ENCODE peak calls at places on chromosomes 2 and 18, in seven cellular contexts. One of them, this sample, is unnamed. For H3K9me3, the result is how much of the 10 kb centered on the place peaks cover.

GRCh38 chr2:165794520-165794882 is 454 bp upstream of the GALNT3 start:
- DNase-seq in esophagus muscularis mucosa: no peak
- DNase-seq in WERI-Rb-1: no peak
- DNase-seq in heart left ventricle: peak
- DNase-seq in gastrocnemius medialis: no peak
- DNase-seq in lower lobe of right lung: peak
- DNase-seq in PC-3: peak
- DNase-seq in this sample: no peak

GRCh38 chr18:48640566-48641270 is 101.9 kb downstream of the CTIF start:
- DNase-seq in esophagus muscularis mucosa: no peak
- DNase-seq in WERI-Rb-1: no peak
- DNase-seq in heart left ventricle: no peak
- DNase-seq in gastrocnemius medialis: no peak
- DNase-seq in lower lobe of right lung: no peak
- DNase-seq in PC-3: no peak
- DNase-seq in this sample: no peak

GRCh38 chr2:16405551-16405950 is 260.1 kb downstream of the CYRIA start:
- DNase-seq in esophagus muscularis mucosa: no peak
- DNase-seq in WERI-Rb-1: no peak
- DNase-seq in heart left ventricle: no peak
- DNase-seq in gastrocnemius medialis: no peak
- DNase-seq in lower lobe of right lung: no peak
- DNase-seq in PC-3: no peak
- DNase-seq in this sample: no peak

GRCh38 chr18:9608298-9608697 is 6.1 kb downstream of the PPP4R1 start:
- DNase-seq in esophagus muscularis mucosa: no peak
- DNase-seq in WERI-Rb-1: no peak
- DNase-seq in heart left ventricle: no peak
- DNase-seq in gastrocnemius medialis: no peak
- DNase-seq in lower lobe of right lung: no peak
- DNase-seq in PC-3: no peak
- DNase-seq in this sample: no peak

GRCh38 chr2:215717627-215718412 is 282.0 kb upstream of the FN1 start:
- DNase-seq in esophagus muscularis mucosa: no peak
- DNase-seq in WERI-Rb-1: no peak
- DNase-seq in heart left ventricle: no peak
- DNase-seq in gastrocnemius medialis: no peak
- DNase-seq in lower lobe of right lung: no peak
- DNase-seq in PC-3: no peak
- DNase-seq in this sample: no peak

GRCh38 chr2:188596054-188596453 is 304.4 kb downstream of the GULP1 start:
- DNase-seq in esophagus muscularis mucosa: no peak
- DNase-seq in WERI-Rb-1: no peak
- DNase-seq in heart left ventricle: no peak
- DNase-seq in gastrocnemius medialis: no peak
- DNase-seq in lower lobe of right lung: no peak
- DNase-seq in PC-3: peak
- DNase-seq in this sample: no peak

GRCh38 chr2:179569834-179570233 is 291.6 kb downstream of the ZNF385B start:
- DNase-seq in esophagus muscularis mucosa: no peak
- DNase-seq in WERI-Rb-1: no peak
- DNase-seq in heart left ventricle: no peak
- DNase-seq in gastrocnemius medialis: peak
- DNase-seq in lower lobe of right lung: no peak
- DNase-seq in PC-3: peak
- DNase-seq in this sample: no peak

GRCh38 chr18:32018331-32019250 is at the start of gene RNF125:
- DNase-seq in esophagus muscularis mucosa: peak
- DNase-seq in WERI-Rb-1: peak
- DNase-seq in heart left ventricle: peak
- DNase-seq in gastrocnemius medialis: peak
- DNase-seq in lower lobe of right lung: peak
- DNase-seq in PC-3: peak
- DNase-seq in this sample: peak

GRCh38 chr2:12804141-12804857 is 87.6 kb downstream of the TRIB2 start:
- DNase-seq in esophagus muscularis mucosa: no peak
- DNase-seq in WERI-Rb-1: no peak
- DNase-seq in heart left ventricle: no peak
- DNase-seq in gastrocnemius medialis: no peak
- DNase-seq in lower lobe of right lung: no peak
- DNase-seq in PC-3: no peak
- DNase-seq in this sample: no peak

GRCh38 chr2:145464901-145465300 is 945.0 kb upstream of the ZEB2 start:
- DNase-seq in esophagus muscularis mucosa: no peak
- DNase-seq in WERI-Rb-1: no peak
- DNase-seq in heart left ventricle: no peak
- DNase-seq in gastrocnemius medialis: no peak
- DNase-seq in lower lobe of right lung: no peak
- DNase-seq in PC-3: no peak
- DNase-seq in this sample: no peak

GRCh38 chr18:35969676-35970075 is 2.8 kb upstream of the RMP24 start:
- DNase-seq in esophagus muscularis mucosa: no peak
- DNase-seq in WERI-Rb-1: no peak
- DNase-seq in heart left ventricle: no peak
- DNase-seq in gastrocnemius medialis: no peak
- DNase-seq in lower lobe of right lung: no peak
- DNase-seq in PC-3: no peak
- DNase-seq in this sample: no peak

GRCh38 chr2:176158855-176159677 is 2.0 kb downstream of the HOXD3 start:
- DNase-seq in esophagus muscularis mucosa: no peak
- DNase-seq in WERI-Rb-1: peak
- DNase-seq in heart left ventricle: no peak
- DNase-seq in gastrocnemius medialis: no peak
- DNase-seq in lower lobe of right lung: no peak
- DNase-seq in PC-3: no peak
- DNase-seq in this sample: no peak

GRCh38 chr2:51526766-51527165 is 494.8 kb upstream of the NRXN1 start:
- DNase-seq in esophagus muscularis mucosa: no peak
- DNase-seq in WERI-Rb-1: no peak
- DNase-seq in heart left ventricle: no peak
- DNase-seq in gastrocnemius medialis: no peak
- DNase-seq in lower lobe of right lung: no peak
- DNase-seq in PC-3: no peak
- DNase-seq in this sample: no peak

GRCh38 chr2:36389081-36389480 is 33.5 kb downstream of the CRIM1 start:
- DNase-seq in esophagus muscularis mucosa: no peak
- DNase-seq in WERI-Rb-1: no peak
- DNase-seq in heart left ventricle: no peak
- DNase-seq in gastrocnemius medialis: no peak
- DNase-seq in lower lobe of right lung: no peak
- DNase-seq in PC-3: peak
- DNase-seq in this sample: no peak

DNA sequence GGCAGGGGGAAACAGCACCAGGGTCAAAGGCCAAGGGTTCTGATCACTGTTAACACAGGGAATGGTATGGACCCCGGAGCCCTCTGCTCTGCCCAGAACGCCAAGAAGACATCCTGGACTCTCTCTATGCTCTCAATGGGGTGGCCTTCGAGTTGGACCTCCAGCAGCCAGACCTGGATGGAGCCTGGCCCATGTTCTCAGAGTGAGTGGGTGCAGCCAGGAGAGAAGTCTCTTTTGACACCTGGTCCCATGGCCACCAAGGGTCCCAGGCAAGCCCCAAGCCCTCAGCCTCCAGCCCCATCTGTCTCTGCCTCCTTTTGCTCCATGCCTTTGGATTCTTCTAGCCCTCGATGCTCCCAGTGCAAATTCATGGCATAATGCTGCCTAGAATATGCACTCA is 4.1 kb downstream of the RUFY4 start:
- DNase-seq in esophagus muscularis mucosa: no peak
- DNase-seq in WERI-Rb-1: no peak
- DNase-seq in heart left ventricle: no peak
- DNase-seq in gastrocnemius medialis: no peak
- DNase-seq in lower lobe of right lung: no peak
- DNase-seq in PC-3: no peak
- DNase-seq in this sample: no peak
- TF ChIP-seq CTCF in esophagus muscularis mucosa: no peak
- TF ChIP-seq CTCF in WERI-Rb-1: no peak
- TF ChIP-seq CTCF in heart left ventricle: no peak
- TF ChIP-seq CTCF in gastrocnemius medialis: no peak
- TF ChIP-seq CTCF in lower lobe of right lung: no peak
- TF ChIP-seq CTCF in PC-3: no peak
- TF ChIP-seq CTCF in this sample: no peak

DNA sequence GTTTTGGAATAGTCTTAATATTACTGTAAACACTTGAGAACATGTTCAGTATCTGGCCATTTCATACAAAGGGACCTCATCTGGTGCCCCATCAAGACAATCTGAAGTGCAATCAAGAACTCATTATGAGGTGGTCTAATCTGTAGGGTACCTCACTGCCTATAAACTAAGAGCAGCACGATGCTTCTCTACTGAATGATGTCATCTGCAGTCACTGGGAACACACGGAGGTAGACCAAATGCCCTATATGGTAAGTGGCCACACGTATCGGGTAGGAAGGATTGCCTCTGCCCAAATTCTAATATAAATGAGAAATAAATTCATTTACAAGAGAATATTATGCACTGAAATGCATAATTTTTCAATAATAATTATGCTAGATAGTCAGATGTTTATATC is 90.4 kb downstream of the SLC8A1 start:
- DNase-seq in esophagus muscularis mucosa: no peak
- DNase-seq in WERI-Rb-1: no peak
- DNase-seq in heart left ventricle: no peak
- DNase-seq in gastrocnemius medialis: no peak
- DNase-seq in lower lobe of right lung: no peak
- DNase-seq in PC-3: no peak
- DNase-seq in this sample: no peak
- H3K4me3 ChIP-seq in esophagus muscularis mucosa: no peak
- H3K4me3 ChIP-seq in WERI-Rb-1: no peak
- H3K4me3 ChIP-seq in heart left ventricle: no peak
- H3K4me3 ChIP-seq in gastrocnemius medialis: no peak
- H3K4me3 ChIP-seq in lower lobe of right lung: no peak
- H3K4me3 ChIP-seq in PC-3: no peak
- H3K4me3 ChIP-seq in this sample: no peak

GRCh38 chr2:89797320-89798038 is 1106.0 kb downstream of the RPIA start:
- DNase-seq in esophagus muscularis mucosa: no peak
- DNase-seq in WERI-Rb-1: no peak
- DNase-seq in heart left ventricle: no peak
- DNase-seq in gastrocnemius medialis: no peak
- DNase-seq in lower lobe of right lung: no peak
- DNase-seq in PC-3: no peak
- DNase-seq in this sample: no peak
- H3K9me3 ChIP-seq in esophagus muscularis mucosa: half or more
- H3K9me3 ChIP-seq in WERI-Rb-1: under half
- H3K9me3 ChIP-seq in heart left ventricle: half or more
- H3K9me3 ChIP-seq in gastrocnemius medialis: under half
- H3K9me3 ChIP-seq in lower lobe of right lung: half or more
- H3K9me3 ChIP-seq in PC-3: half or more
- H3K9me3 ChIP-seq in this sample: under half

GRCh38 chr2:65640793-65641103 is 208.3 kb upstream of the SPRED2 start:
- DNase-seq in esophagus muscularis mucosa: no peak
- DNase-seq in WERI-Rb-1: no peak
- DNase-seq in heart left ventricle: no peak
- DNase-seq in gastrocnemius medialis: no peak
- DNase-seq in lower lobe of right lung: no peak
- DNase-seq in PC-3: no peak
- DNase-seq in this sample: no peak
- TF ChIP-seq CTCF in esophagus muscularis mucosa: no peak
- TF ChIP-seq CTCF in WERI-Rb-1: no peak
- TF ChIP-seq CTCF in heart left ventricle: no peak
- TF ChIP-seq CTCF in gastrocnemius medialis: no peak
- TF ChIP-seq CTCF in lower lobe of right lung: no peak
- TF ChIP-seq CTCF in PC-3: no peak
- TF ChIP-seq CTCF in this sample: no peak

GRCh38 chr2:96318723-96319122 is 6.4 kb upstream of the ITPRIPL1 start:
- DNase-seq in esophagus muscularis mucosa: no peak
- DNase-seq in WERI-Rb-1: no peak
- DNase-seq in heart left ventricle: no peak
- DNase-seq in gastrocnemius medialis: no peak
- DNase-seq in lower lobe of right lung: no peak
- DNase-seq in PC-3: no peak
- DNase-seq in this sample: no peak
- H3K4me3 ChIP-seq in esophagus muscularis mucosa: no peak
- H3K4me3 ChIP-seq in WERI-Rb-1: no peak
- H3K4me3 ChIP-seq in heart left ventricle: no peak
- H3K4me3 ChIP-seq in gastrocnemius medialis: no peak
- H3K4me3 ChIP-seq in lower lobe of right lung: no peak
- H3K4me3 ChIP-seq in PC-3: no peak
- H3K4me3 ChIP-seq in this sample: no peak

DNA sequence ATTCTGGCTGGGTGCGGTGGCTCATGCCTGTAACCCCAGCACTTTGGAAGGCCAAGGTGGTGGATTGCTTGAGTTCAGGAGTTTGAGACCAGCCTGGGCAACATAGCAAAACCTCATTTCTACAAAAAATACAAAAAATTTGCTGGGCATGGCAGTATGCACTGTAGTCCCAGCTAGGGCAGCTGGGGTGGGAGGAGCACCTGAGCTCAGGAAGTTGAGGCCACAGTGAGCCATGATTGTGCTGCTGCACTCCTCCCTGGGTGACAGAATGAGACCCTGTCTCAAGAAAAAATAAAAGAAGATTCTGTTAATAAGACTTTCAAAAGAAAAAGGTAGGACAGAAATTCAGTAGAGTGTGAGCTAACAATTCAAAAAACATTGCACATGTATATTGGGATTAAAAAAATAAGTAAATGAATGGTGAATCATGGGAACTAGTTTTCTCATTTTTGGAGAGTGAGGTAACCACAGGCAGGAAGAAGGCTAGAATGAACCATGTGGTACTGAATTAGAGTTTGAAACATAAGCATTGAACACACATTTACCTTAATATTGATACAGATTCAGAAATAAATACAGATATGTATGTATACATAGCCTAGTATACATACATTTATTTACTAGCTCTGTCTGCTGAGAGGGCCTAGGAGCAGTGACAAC is 53.5 kb downstream of the NCOA1 start:
- DNase-seq in esophagus muscularis mucosa: no peak
- DNase-seq in WERI-Rb-1: no peak
- DNase-seq in heart left ventricle: no peak
- DNase-seq in gastrocnemius medialis: no peak
- DNase-seq in lower lobe of right lung: no peak
- DNase-seq in PC-3: no peak
- DNase-seq in this sample: no peak
- H3K9me3 ChIP-seq in esophagus muscularis mucosa: under half
- H3K9me3 ChIP-seq in WERI-Rb-1: under half
- H3K9me3 ChIP-seq in heart left ventricle: under half
- H3K9me3 ChIP-seq in gastrocnemius medialis: under half
- H3K9me3 ChIP-seq in lower lobe of right lung: under half
- H3K9me3 ChIP-seq in PC-3: under half
- H3K9me3 ChIP-seq in this sample: under half

GRCh38 chr2:38330754-38331153 is 46.3 kb downstream of the ATL2 start:
- DNase-seq in esophagus muscularis mucosa: no peak
- DNase-seq in WERI-Rb-1: no peak
- DNase-seq in heart left ventricle: no peak
- DNase-seq in gastrocnemius medialis: no peak
- DNase-seq in lower lobe of right lung: no peak
- DNase-seq in PC-3: no peak
- DNase-seq in this sample: no peak
- TF ChIP-seq CTCF in esophagus muscularis mucosa: no peak
- TF ChIP-seq CTCF in WERI-Rb-1: no peak
- TF ChIP-seq CTCF in heart left ventricle: no peak
- TF ChIP-seq CTCF in gastrocnemius medialis: no peak
- TF ChIP-seq CTCF in lower lobe of right lung: no peak
- TF ChIP-seq CTCF in PC-3: no peak
- TF ChIP-seq CTCF in this sample: no peak